ENCODE peak calls at places on chromosomes 11 and 22, in five cellular contexts. One of them, this sample, is unnamed.
A peak's percentile ranks its signal among the peaks of the same experiment; 100 is the strongest.

GRCh38 chr11:120601566-120601965 is 90.0 kb downstream of the GRIK4 start:
- DNase-seq in osteocyte: no peak
- DNase-seq in fibroblast of the aortic adventitia: no peak
- DNase-seq in stimulated activated CD4-positive, alpha-beta T cell treated with anti-CD3 and anti-CD28 coated beads, Interleukin-4, amount 100 ng/mL, for 48 hours: no peak
- DNase-seq in DMS153: no peak
- DNase-seq in this sample: peak; percentile 23

GRCh38 chr11:118007040-118007439 is 20.8 kb downstream of the IL10RA start:
- DNase-seq in DMS153: no peak
- DNase-seq in osteocyte: peak; percentile 32
- DNase-seq in fibroblast of the aortic adventitia: no peak
- DNase-seq in stimulated activated CD4-positive, alpha-beta T cell treated with anti-CD3 and anti-CD28 coated beads, Interleukin-4, amount 100 ng/mL, for 48 hours: no peak
- DNase-seq in this sample: no peak

GRCh38 chr11:120173771-120174170 is 35.9 kb upstream of the TRIM29 start:
- DNase-seq in DMS153: no peak
- DNase-seq in fibroblast of the aortic adventitia: peak; percentile 63
- DNase-seq in osteocyte: no peak
- DNase-seq in stimulated activated CD4-positive, alpha-beta T cell treated with anti-CD3 and anti-CD28 coated beads, Interleukin-4, amount 100 ng/mL, for 48 hours: no peak
- DNase-seq in this sample: peak; percentile 5

GRCh38 chr22:45455621-45456020 is 42.1 kb downstream of the RIBC2 start:
- DNase-seq in fibroblast of the aortic adventitia: no peak
- DNase-seq in osteocyte: no peak
- DNase-seq in DMS153: no peak
- DNase-seq in stimulated activated CD4-positive, alpha-beta T cell treated with anti-CD3 and anti-CD28 coated beads, Interleukin-4, amount 100 ng/mL, for 48 hours: no peak
- DNase-seq in this sample: no peak

GRCh38 chr22:36244522-36245391 is 5.4 kb upstream of the APOL2 start:
- DNase-seq in osteocyte: no peak
- DNase-seq in stimulated activated CD4-positive, alpha-beta T cell treated with anti-CD3 and anti-CD28 coated beads, Interleukin-4, amount 100 ng/mL, for 48 hours: no peak
- DNase-seq in DMS153: no peak
- DNase-seq in fibroblast of the aortic adventitia: peak; percentile 94
- DNase-seq in this sample: peak; percentile 64

GRCh38 chr11:69170704-69171103 is 15.0 kb downstream of the SMIM38 start:
- DNase-seq in stimulated activated CD4-positive, alpha-beta T cell treated with anti-CD3 and anti-CD28 coated beads, Interleukin-4, amount 100 ng/mL, for 48 hours: no peak
- DNase-seq in fibroblast of the aortic adventitia: no peak
- DNase-seq in DMS153: no peak
- DNase-seq in osteocyte: no peak
- DNase-seq in this sample: no peak

GRCh38 chr11:14358729-14359439 is at the start of gene RRAS2:
- DNase-seq in DMS153: peak; percentile 14
- DNase-seq in stimulated activated CD4-positive, alpha-beta T cell treated with anti-CD3 and anti-CD28 coated beads, Interleukin-4, amount 100 ng/mL, for 48 hours: peak; percentile 74
- DNase-seq in fibroblast of the aortic adventitia: peak; percentile 56
- DNase-seq in osteocyte: peak; percentile 90
- DNase-seq in this sample: peak; percentile 90

GRCh38 chr11:95520765-95521542 is 268.6 kb downstream of the FAM76B start:
- DNase-seq in DMS153: no peak
- DNase-seq in stimulated activated CD4-positive, alpha-beta T cell treated with anti-CD3 and anti-CD28 coated beads, Interleukin-4, amount 100 ng/mL, for 48 hours: no peak
- DNase-seq in osteocyte: no peak
- DNase-seq in fibroblast of the aortic adventitia: no peak
- DNase-seq in this sample: peak; percentile 71

GRCh38 chr11:121560251-121560650 is 107.5 kb upstream of the SORL1-AS1 start:
- DNase-seq in osteocyte: no peak
- DNase-seq in fibroblast of the aortic adventitia: no peak
- DNase-seq in DMS153: no peak
- DNase-seq in stimulated activated CD4-positive, alpha-beta T cell treated with anti-CD3 and anti-CD28 coated beads, Interleukin-4, amount 100 ng/mL, for 48 hours: no peak
- DNase-seq in this sample: no peak

GRCh38 chr11:112345708-112346107 is 85.0 kb upstream of the PLET1 start:
- DNase-seq in osteocyte: no peak
- DNase-seq in stimulated activated CD4-positive, alpha-beta T cell treated with anti-CD3 and anti-CD28 coated beads, Interleukin-4, amount 100 ng/mL, for 48 hours: no peak
- DNase-seq in fibroblast of the aortic adventitia: no peak
- DNase-seq in DMS153: no peak
- DNase-seq in this sample: no peak

GRCh38 chr11:3341298-3341697 is 37.6 kb downstream of the ZNF195 start:
- DNase-seq in stimulated activated CD4-positive, alpha-beta T cell treated with anti-CD3 and anti-CD28 coated beads, Interleukin-4, amount 100 ng/mL, for 48 hours: peak; percentile 62
- DNase-seq in DMS153: no peak
- DNase-seq in osteocyte: no peak
- DNase-seq in fibroblast of the aortic adventitia: peak; percentile 13
- DNase-seq in this sample: peak; percentile 33

GRCh38 chr11:35359321-35360058 is 59.9 kb downstream of the SLC1A2 start:
- DNase-seq in stimulated activated CD4-positive, alpha-beta T cell treated with anti-CD3 and anti-CD28 coated beads, Interleukin-4, amount 100 ng/mL, for 48 hours: no peak
- DNase-seq in fibroblast of the aortic adventitia: peak; percentile 16
- DNase-seq in DMS153: no peak
- DNase-seq in osteocyte: no peak
- DNase-seq in this sample: no peak

GRCh38 chr11:84901986-84902385 is 725.2 kb downstream of the DLG2 start:
- DNase-seq in stimulated activated CD4-positive, alpha-beta T cell treated with anti-CD3 and anti-CD28 coated beads, Interleukin-4, amount 100 ng/mL, for 48 hours: no peak
- DNase-seq in DMS153: no peak
- DNase-seq in fibroblast of the aortic adventitia: peak; percentile 73
- DNase-seq in osteocyte: no peak
- DNase-seq in this sample: peak; percentile 82

GRCh38 chr22:41009222-41009948 is 58.2 kb downstream of the RBX1 start:
- DNase-seq in DMS153: peak; percentile 31
- DNase-seq in fibroblast of the aortic adventitia: peak; percentile 76
- DNase-seq in osteocyte: no peak
- DNase-seq in stimulated activated CD4-positive, alpha-beta T cell treated with anti-CD3 and anti-CD28 coated beads, Interleukin-4, amount 100 ng/mL, for 48 hours: no peak
- DNase-seq in this sample: peak; percentile 29

GRCh38 chr11:65310756-65311155 is 3.9 kb upstream of the CDC42EP2 start:
- DNase-seq in DMS153: no peak
- DNase-seq in osteocyte: no peak
- DNase-seq in fibroblast of the aortic adventitia: peak; percentile 81
- DNase-seq in stimulated activated CD4-positive, alpha-beta T cell treated with anti-CD3 and anti-CD28 coated beads, Interleukin-4, amount 100 ng/mL, for 48 hours: no peak
- DNase-seq in this sample: peak; percentile 38

GRCh38 chr11:2890466-2891241 is 5.1 kb upstream of the CDKN1C start:
- DNase-seq in fibroblast of the aortic adventitia: no peak
- DNase-seq in osteocyte: no peak
- DNase-seq in DMS153: peak; percentile 46
- DNase-seq in stimulated activated CD4-positive, alpha-beta T cell treated with anti-CD3 and anti-CD28 coated beads, Interleukin-4, amount 100 ng/mL, for 48 hours: no peak
- DNase-seq in this sample: no peak